ENCODE peak calls at places on chromosomes 1 and 21, in ten cellular contexts. E is brain microvascular endothelial cell, B is AG09309, O is progenitor cell of endocrine pancreas, M is A549, U is MCF 10A, W is fibroblast of mammary gland, K is upper lobe of right lung, S is transverse colon, A is stomach. N is an unnamed sample.

GRCh38 chr21:43619856-43620255 is 39.4 kb downstream of the HSF2BP start:
- DNase-seq in E (no peak), B (no peak), O (no peak), M (no peak), U (peak; percentile 23), W (no peak), K (no peak), S (no peak), A (no peak), N (no peak)

GRCh38 chr1:40411843-40412242 is 38.3 kb downstream of the SMAP2 start:
- DNase-seq in E (no peak), B (no peak), O (no peak), M (no peak), U (no peak), W (no peak), K (no peak), S (no peak), A (no peak), N (no peak)

GRCh38 chr1:32138965-32139364 is 31.1 kb downstream of the KPNA6 start:
- DNase-seq in E (no peak), B (no peak), O (no peak), M (peak; percentile 39), U (peak; percentile 30), W (peak; percentile 41), K (no peak), S (no peak), A (no peak), N (no peak)

GRCh38 chr1:115642168-115643072 is 650 bp downstream of the VANGL1 start:
- DNase-seq in E (peak; percentile 31), B (no peak), O (peak; percentile 51), M (peak; percentile 32), U (peak; percentile 52), W (peak; percentile 33), K (peak; percentile 74), S (peak; percentile 69), A (peak; percentile 64), N (peak; percentile 28)

GRCh38 chr1:39666772-39667171 is 5.1 kb downstream of the NT5C1A start:
- DNase-seq in E (no peak), B (no peak), O (no peak), M (no peak), U (no peak), W (no peak), K (no peak), S (no peak), A (no peak), N (no peak)

GRCh38 chr1:92076363-92076762 is 1.2 kb upstream of the SETSIP start:
- DNase-seq in E (no peak), B (no peak), O (no peak), M (no peak), U (no peak), W (no peak), K (no peak), S (no peak), A (no peak), N (no peak)

GRCh38 chr1:200699871-200700270 is 30.2 kb upstream of the DDX59 start:
- DNase-seq in E (no peak), B (no peak), O (no peak), M (no peak), U (no peak), W (peak; percentile 78), K (no peak), S (no peak), A (no peak), N (no peak)

GRCh38 chr1:206864939-206865671 is at the start of gene IL20:
- DNase-seq in E (peak; percentile 49), B (peak; percentile 50), O (peak; percentile 54), M (peak; percentile 40), U (peak; percentile 100), W (peak; percentile 91), K (peak; percentile 92), S (peak; percentile 85), A (peak; percentile 96), N (peak; percentile 61)

GRCh38 chr1:173062156-173062938 is 11.6 kb upstream of the TNFSF18 start:
- DNase-seq in E (peak; percentile 70), B (peak; percentile 28), O (no peak), M (no peak), U (peak; percentile 88), W (peak; percentile 77), K (no peak), S (no peak), A (no peak), N (no peak)

GRCh38 chr1:54459714-54460113 is 53.5 kb upstream of the SSBP3 start:
- DNase-seq in E (no peak), B (no peak), O (no peak), M (no peak), U (no peak), W (no peak), K (peak; percentile 44), S (no peak), A (no peak), N (peak; percentile 14)

GRCh38 chr1:202207292-202207691 is 13.7 kb downstream of the LGR6 start:
- DNase-seq in E (peak; percentile 69), B (peak; percentile 16), O (no peak), M (no peak), U (peak; percentile 69), W (peak; percentile 63), K (no peak), S (no peak), A (no peak), N (no peak)

GRCh38 chr1:32536117-32536516 is 3.1 kb upstream of the ZBTB8A start:
- DNase-seq in E (no peak), B (no peak), O (no peak), M (no peak), U (no peak), W (no peak), K (no peak), S (no peak), A (no peak), N (no peak)

GRCh38 chr1:234628099-234628498 is 18.1 kb upstream of the IRF2BP2 start:
- DNase-seq in E (peak; percentile 90), B (no peak), O (no peak), M (peak; percentile 71), U (peak; percentile 93), W (peak; percentile 92), K (no peak), S (no peak), A (peak; percentile 64), N (no peak)

GRCh38 chr1:192474080-192474683 is 101.4 kb upstream of the RGS1 start:
- DNase-seq in E (no peak), B (no peak), O (no peak), M (peak; percentile 30), U (peak; percentile 58), W (peak; percentile 43), K (no peak), S (no peak), A (no peak), N (peak; percentile 33)

GRCh38 chr21:46033410-46034404 is 52.1 kb downstream of the COL6A1 start:
- DNase-seq in E (no peak), B (no peak), O (no peak), M (no peak), U (no peak), W (no peak), K (peak; percentile 62), S (no peak), A (no peak), N (no peak)

GRCh38 chr1:110136911-110137310 is 13.4 kb upstream of the SLC6A17 start:
- DNase-seq in E (no peak), B (no peak), O (peak; percentile 16), M (no peak), U (no peak), W (no peak), K (no peak), S (no peak), A (peak; percentile 28), N (peak; percentile 56)

GRCh38 chr21:33029975-33030461 is 4.3 kb downstream of the OLIG2 start:
- DNase-seq in E (no peak), B (no peak), O (no peak), M (no peak), U (no peak), W (no peak), K (no peak), S (no peak), A (no peak), N (no peak)

GRCh38 chr21:45990049-45990711 is 8.6 kb downstream of the COL6A1 start:
- DNase-seq in E (no peak), B (no peak), O (no peak), M (no peak), U (no peak), W (no peak), K (peak; percentile 59), S (no peak), A (no peak), N (no peak)

GRCh38 chr1:2569060-2569459 is 12.9 kb downstream of the TNFRSF14 start:
- DNase-seq in E (no peak), B (no peak), O (no peak), M (no peak), U (no peak), W (no peak), K (no peak), S (no peak), A (no peak), N (no peak)
- TF ChIP-seq CTCF in E (no peak), B (no peak), O (no peak), M (no peak), U (no peak), W (no peak), K (no peak), S (no peak), A (no peak), N (no peak)

GRCh38 chr1:25168193-25169071 is 63.9 kb downstream of the SYF2 start:
- DNase-seq in E (no peak), B (no peak), O (no peak), M (no peak), U (no peak), W (no peak), K (no peak), S (peak; percentile 26), A (no peak), N (no peak)
- TF ChIP-seq CTCF in E (no peak), B (no peak), O (peak; percentile 54), M (no peak), U (no peak), W (no peak), K (no peak), S (no peak), A (no peak), N (peak; percentile 21)

GRCh38 chr1:9842781-9843575 is 19.2 kb upstream of the CLSTN1 start:
- DNase-seq in E (no peak), B (no peak), O (no peak), M (no peak), U (peak; percentile 44), W (no peak), K (no peak), S (peak; percentile 63), A (peak; percentile 45), N (no peak)
- TF ChIP-seq CTCF in E (no peak), B (no peak), O (peak; percentile 10), M (no peak), U (no peak), W (no peak), K (no peak), S (no peak), A (no peak), N (no peak)

GRCh38 chr1:96598416-96599168 is 123.0 kb upstream of the PTBP2 start:
- DNase-seq in E (no peak), B (peak; percentile 2), O (no peak), M (no peak), U (no peak), W (peak; percentile 80), K (no peak), S (no peak), A (no peak), N (peak; percentile 11)

DNA sequence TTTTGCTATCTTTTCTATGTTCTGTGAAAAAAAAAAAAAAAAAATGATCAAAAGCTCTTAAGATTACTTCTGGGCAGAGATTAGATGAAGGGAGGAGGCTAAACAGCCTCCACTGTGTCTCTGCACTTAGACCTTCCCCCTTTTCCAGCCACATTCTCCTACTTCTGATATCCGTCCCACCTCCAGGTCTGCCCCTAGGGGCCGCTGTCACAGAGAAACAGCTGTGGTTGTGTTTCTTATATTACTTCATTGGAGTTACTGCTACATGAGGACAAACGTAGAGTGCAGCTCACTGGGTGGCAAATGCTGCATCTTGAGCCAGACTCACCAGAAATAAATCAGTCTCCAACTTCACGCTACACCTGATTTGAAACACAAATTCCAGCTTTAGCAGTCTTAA is 125.4 kb upstream of the PTBP2 start:
- DNase-seq in E (peak; percentile 16), B (no peak), O (no peak), M (peak; percentile 8), U (peak; percentile 58), W (peak; percentile 34), K (no peak), S (no peak), A (no peak), N (peak; percentile 41)
- TF ChIP-seq CTCF in E (peak; percentile 79), B (peak; percentile 55), O (peak; percentile 67), M (peak; percentile 25), U (peak; percentile 26), W (peak; percentile 56), K (peak; percentile 41), S (peak; percentile 30), A (no peak), N (peak; percentile 63)

N was measured in neural crest cell.